ENCODE peak calls at places on chromosomes 3 and 15, in six cellular contexts. One of them, this sample, is unnamed. For H4K20me1, the result is how much of the 10 kb centered on the place peaks cover.

GRCh38 chr3:101902041-101902440 is 52.7 kb downstream of the NFKBIZ start:
- DNase-seq in endothelial cell of umbilical vein: peak
- DNase-seq in HepG2: no peak
- DNase-seq in GM12878: no peak
- DNase-seq in fibroblast of lung: peak
- DNase-seq in K562: no peak
- DNase-seq in this sample: no peak

GRCh38 chr15:50686468-50687301 is at the start of gene TRPM7:
- DNase-seq in K562: peak
- DNase-seq in HepG2: peak
- DNase-seq in fibroblast of lung: peak
- DNase-seq in endothelial cell of umbilical vein: peak
- DNase-seq in GM12878: peak
- DNase-seq in this sample: peak

GRCh38 chr3:128004661-128005060 is 47.6 kb upstream of the SEC61A1 start:
- DNase-seq in endothelial cell of umbilical vein: no peak
- DNase-seq in K562: no peak
- DNase-seq in GM12878: no peak
- DNase-seq in fibroblast of lung: peak
- DNase-seq in HepG2: no peak
- DNase-seq in this sample: no peak

GRCh38 chr15:69987492-69988482 is 109.9 kb downstream of the TLE3 start:
- DNase-seq in GM12878: no peak
- DNase-seq in HepG2: no peak
- DNase-seq in endothelial cell of umbilical vein: no peak
- DNase-seq in fibroblast of lung: no peak
- DNase-seq in K562: no peak
- DNase-seq in this sample: no peak

GRCh38 chr3:121574449-121574848 is 6.7 kb downstream of the ARGFX start:
- DNase-seq in GM12878: no peak
- DNase-seq in HepG2: peak
- DNase-seq in endothelial cell of umbilical vein: no peak
- DNase-seq in fibroblast of lung: no peak
- DNase-seq in K562: peak
- DNase-seq in this sample: no peak

GRCh38 chr15:77870195-77871065 is 207.1 kb downstream of the TBC1D2B start:
- DNase-seq in HepG2: peak
- DNase-seq in GM12878: no peak
- DNase-seq in endothelial cell of umbilical vein: peak
- DNase-seq in fibroblast of lung: peak
- DNase-seq in K562: peak
- DNase-seq in this sample: peak

GRCh38 chr15:26890451-26890850 is 23.6 kb downstream of the GABRA5 start:
- DNase-seq in fibroblast of lung: no peak
- DNase-seq in GM12878: no peak
- DNase-seq in endothelial cell of umbilical vein: no peak
- DNase-seq in HepG2: no peak
- DNase-seq in K562: no peak
- DNase-seq in this sample: no peak

GRCh38 chr15:27958911-27959598 is 140.1 kb downstream of the OCA2 start:
- DNase-seq in endothelial cell of umbilical vein: no peak
- DNase-seq in GM12878: no peak
- DNase-seq in HepG2: no peak
- DNase-seq in K562: no peak
- DNase-seq in fibroblast of lung: no peak
- DNase-seq in this sample: no peak

GRCh38 chr3:96813820-96814580 is 394 bp upstream of the EPHA6 start:
- DNase-seq in K562: no peak
- DNase-seq in HepG2: peak
- DNase-seq in endothelial cell of umbilical vein: peak
- DNase-seq in fibroblast of lung: peak
- DNase-seq in GM12878: no peak
- DNase-seq in this sample: no peak
- TF ChIP-seq EZH2 in K562: no peak
- TF ChIP-seq EZH2 in HepG2: no peak
- TF ChIP-seq EZH2 in endothelial cell of umbilical vein: peak
- TF ChIP-seq EZH2 in fibroblast of lung: peak
- TF ChIP-seq EZH2 in GM12878: no peak
- TF ChIP-seq EZH2 in this sample: no peak

GRCh38 chr3:47133641-47134040 is 30.3 kb downstream of the SETD2 start:
- DNase-seq in GM12878: no peak
- DNase-seq in K562: no peak
- DNase-seq in fibroblast of lung: no peak
- DNase-seq in HepG2: no peak
- DNase-seq in endothelial cell of umbilical vein: peak
- DNase-seq in this sample: no peak

GRCh38 chr3:47134311-47134710 is 29.6 kb downstream of the SETD2 start:
- DNase-seq in HepG2: no peak
- DNase-seq in GM12878: no peak
- DNase-seq in fibroblast of lung: no peak
- DNase-seq in K562: no peak
- DNase-seq in endothelial cell of umbilical vein: no peak
- DNase-seq in this sample: no peak

GRCh38 chr3:47128110-47128509 is 35.8 kb downstream of the SETD2 start:
- DNase-seq in K562: no peak
- DNase-seq in endothelial cell of umbilical vein: no peak
- DNase-seq in fibroblast of lung: no peak
- DNase-seq in GM12878: no peak
- DNase-seq in HepG2: no peak
- DNase-seq in this sample: no peak

DNA sequence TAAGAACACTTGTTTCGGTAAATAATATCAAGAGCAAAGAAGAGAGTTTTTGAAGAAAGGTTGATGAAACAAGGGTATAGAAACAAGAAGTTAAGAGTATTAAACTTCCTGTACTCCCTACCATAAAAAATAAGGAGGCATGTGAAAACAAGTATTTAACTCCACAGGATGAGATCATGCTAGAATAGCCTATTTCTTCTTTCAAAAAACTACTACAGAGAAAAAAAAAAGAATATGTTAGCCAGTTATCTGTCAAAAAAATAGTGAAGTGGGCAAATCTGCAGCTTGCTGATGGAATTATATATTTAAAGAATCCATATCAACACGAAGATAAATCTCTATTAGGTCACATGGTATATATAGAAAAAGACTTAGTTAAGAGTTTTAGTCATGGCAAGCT is 33.4 kb downstream of the SETD2 start:
- DNase-seq in K562: no peak
- DNase-seq in GM12878: no peak
- DNase-seq in HepG2: no peak
- DNase-seq in endothelial cell of umbilical vein: no peak
- DNase-seq in fibroblast of lung: no peak
- DNase-seq in this sample: no peak
- H4K20me1 ChIP-seq in K562: under half
- H4K20me1 ChIP-seq in GM12878: under half
- H4K20me1 ChIP-seq in HepG2: under half
- H4K20me1 ChIP-seq in endothelial cell of umbilical vein: under half
- H4K20me1 ChIP-seq in fibroblast of lung: under half
- H4K20me1 ChIP-seq in this sample: half or more

GRCh38 chr15:22851513-22851912 is 13.0 kb downstream of the NIPA2 start:
- DNase-seq in K562: no peak
- DNase-seq in fibroblast of lung: no peak
- DNase-seq in GM12878: no peak
- DNase-seq in endothelial cell of umbilical vein: no peak
- DNase-seq in HepG2: no peak
- DNase-seq in this sample: no peak
- TF ChIP-seq EZH2 in K562: no peak
- TF ChIP-seq EZH2 in fibroblast of lung: no peak
- TF ChIP-seq EZH2 in GM12878: no peak
- TF ChIP-seq EZH2 in endothelial cell of umbilical vein: no peak
- TF ChIP-seq EZH2 in HepG2: no peak
- TF ChIP-seq EZH2 in this sample: no peak

GRCh38 chr3:12988728-12989454 is 84.3 kb downstream of the IQSEC1 start:
- DNase-seq in K562: no peak
- DNase-seq in fibroblast of lung: no peak
- DNase-seq in HepG2: no peak
- DNase-seq in GM12878: no peak
- DNase-seq in endothelial cell of umbilical vein: no peak
- DNase-seq in this sample: no peak

GRCh38 chr3:12991861-12992281 is 81.4 kb downstream of the IQSEC1 start:
- DNase-seq in K562: no peak
- DNase-seq in HepG2: peak
- DNase-seq in fibroblast of lung: no peak
- DNase-seq in endothelial cell of umbilical vein: no peak
- DNase-seq in GM12878: no peak
- DNase-seq in this sample: no peak

GRCh38 chr3:12990781-12991480 is 82.3 kb downstream of the IQSEC1 start:
- DNase-seq in fibroblast of lung: peak
- DNase-seq in HepG2: no peak
- DNase-seq in GM12878: no peak
- DNase-seq in K562: no peak
- DNase-seq in endothelial cell of umbilical vein: no peak
- DNase-seq in this sample: no peak

GRCh38 chr3:12991481-12991837 is 81.8 kb downstream of the IQSEC1 start:
- DNase-seq in endothelial cell of umbilical vein: no peak
- DNase-seq in GM12878: no peak
- DNase-seq in HepG2: no peak
- DNase-seq in K562: no peak
- DNase-seq in fibroblast of lung: no peak
- DNase-seq in this sample: no peak

GRCh38 chr3:12990306-12990705 is 82.9 kb downstream of the IQSEC1 start:
- DNase-seq in K562: no peak
- DNase-seq in HepG2: no peak
- DNase-seq in GM12878: no peak
- DNase-seq in fibroblast of lung: no peak
- DNase-seq in endothelial cell of umbilical vein: no peak
- DNase-seq in this sample: no peak
- H4K20me1 ChIP-seq in K562: under half
- H4K20me1 ChIP-seq in HepG2: under half
- H4K20me1 ChIP-seq in GM12878: under half
- H4K20me1 ChIP-seq in fibroblast of lung: under half
- H4K20me1 ChIP-seq in endothelial cell of umbilical vein: under half
- H4K20me1 ChIP-seq in this sample: under half

GRCh38 chr15:84785053-84785452 is 32.1 kb upstream of the ALPK3 start:
- DNase-seq in HepG2: no peak
- DNase-seq in fibroblast of lung: no peak
- DNase-seq in K562: peak
- DNase-seq in GM12878: no peak
- DNase-seq in endothelial cell of umbilical vein: no peak
- DNase-seq in this sample: no peak
- TF ChIP-seq EZH2 in HepG2: no peak
- TF ChIP-seq EZH2 in fibroblast of lung: no peak
- TF ChIP-seq EZH2 in K562: no peak
- TF ChIP-seq EZH2 in GM12878: no peak
- TF ChIP-seq EZH2 in endothelial cell of umbilical vein: no peak
- TF ChIP-seq EZH2 in this sample: no peak

GRCh38 chr3:53243165-53243564 is 12.7 kb downstream of the TKT start:
- DNase-seq in GM12878: no peak
- DNase-seq in fibroblast of lung: peak
- DNase-seq in K562: no peak
- DNase-seq in endothelial cell of umbilical vein: peak
- DNase-seq in HepG2: no peak
- DNase-seq in this sample: no peak
- H4K20me1 ChIP-seq in GM12878: under half
- H4K20me1 ChIP-seq in fibroblast of lung: under half
- H4K20me1 ChIP-seq in K562: under half
- H4K20me1 ChIP-seq in endothelial cell of umbilical vein: under half
- H4K20me1 ChIP-seq in HepG2: under half
- H4K20me1 ChIP-seq in this sample: half or more

GRCh38 chr15:59995568-59996349 is 8.4 kb upstream of the FOXB1 start:
- DNase-seq in K562: no peak
- DNase-seq in HepG2: no peak
- DNase-seq in GM12878: no peak
- DNase-seq in fibroblast of lung: no peak
- DNase-seq in endothelial cell of umbilical vein: no peak
- DNase-seq in this sample: no peak

GRCh38 chr15:59993950-59994401 is 10.1 kb upstream of the FOXB1 start:
- DNase-seq in HepG2: no peak
- DNase-seq in K562: peak
- DNase-seq in fibroblast of lung: no peak
- DNase-seq in endothelial cell of umbilical vein: no peak
- DNase-seq in GM12878: no peak
- DNase-seq in this sample: no peak

GRCh38 chr15:59996498-59997041 is 7.5 kb upstream of the FOXB1 start:
- DNase-seq in HepG2: peak
- DNase-seq in fibroblast of lung: no peak
- DNase-seq in endothelial cell of umbilical vein: no peak
- DNase-seq in K562: no peak
- DNase-seq in GM12878: no peak
- DNase-seq in this sample: no peak

GRCh38 chr15:59993041-59993750 is 10.9 kb upstream of the FOXB1 start:
- DNase-seq in fibroblast of lung: no peak
- DNase-seq in endothelial cell of umbilical vein: no peak
- DNase-seq in GM12878: no peak
- DNase-seq in HepG2: no peak
- DNase-seq in K562: no peak
- DNase-seq in this sample: no peak

GRCh38 chr15:59994855-59995557 is 9.1 kb upstream of the FOXB1 start:
- DNase-seq in fibroblast of lung: no peak
- DNase-seq in HepG2: no peak
- DNase-seq in GM12878: no peak
- DNase-seq in endothelial cell of umbilical vein: no peak
- DNase-seq in K562: no peak
- DNase-seq in this sample: no peak
- TF ChIP-seq EZH2 in fibroblast of lung: peak
- TF ChIP-seq EZH2 in HepG2: no peak
- TF ChIP-seq EZH2 in GM12878: no peak
- TF ChIP-seq EZH2 in endothelial cell of umbilical vein: peak
- TF ChIP-seq EZH2 in K562: no peak
- TF ChIP-seq EZH2 in this sample: no peak

DNA sequence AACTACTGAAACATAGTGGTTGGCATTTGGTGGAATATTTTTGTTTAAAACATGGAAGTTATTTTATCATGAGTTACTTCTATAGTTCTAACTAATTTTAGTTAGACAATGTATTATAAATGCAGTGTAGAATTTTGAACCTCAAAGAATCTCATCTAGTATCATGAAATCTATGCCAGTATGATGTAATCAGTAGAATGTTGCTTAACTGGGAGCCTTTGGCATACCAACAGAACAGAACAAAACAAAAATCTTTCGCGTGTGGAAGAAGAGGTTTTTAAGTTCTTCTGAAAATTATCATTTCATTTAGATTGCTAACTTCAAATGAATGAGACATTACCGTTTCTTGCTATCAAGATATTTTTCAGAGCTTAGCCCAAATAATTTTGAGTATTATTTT is 98.4 kb upstream of the LRRFIP2 start:
- DNase-seq in endothelial cell of umbilical vein: no peak
- DNase-seq in K562: no peak
- DNase-seq in HepG2: no peak
- DNase-seq in fibroblast of lung: peak
- DNase-seq in GM12878: no peak
- DNase-seq in this sample: no peak
- H4K20me1 ChIP-seq in endothelial cell of umbilical vein: under half
- H4K20me1 ChIP-seq in K562: under half
- H4K20me1 ChIP-seq in HepG2: under half
- H4K20me1 ChIP-seq in fibroblast of lung: under half
- H4K20me1 ChIP-seq in GM12878: under half
- H4K20me1 ChIP-seq in this sample: under half